ENCODE peak calls at places on chromosome 14, in seven cellular contexts. M is AG10803, T is islet precursor cell, Z is stomach, W is mammary epithelial cell, G is WERI-Rb-1, Y is progenitor cell of endocrine pancreas. V is an unnamed sample.

GRCh38 chr14:101194356-101195308 is 291.1 kb upstream of the RTL1 start:
- DNase-seq in M (no peak), T (peak), Z (peak), W (no peak), G (no peak), Y (no peak), V (no peak)

GRCh38 chr14:96923003-96923402 is 125.8 kb downstream of the VRK1 start:
- DNase-seq in M (no peak), T (no peak), Z (no peak), W (no peak), G (no peak), Y (no peak), V (no peak)

GRCh38 chr14:62662811-62663477 is 382.3 kb downstream of the KCNH5 start:
- DNase-seq in M (no peak), T (peak), Z (no peak), W (no peak), G (peak), Y (no peak), V (no peak)

GRCh38 chr14:96586921-96587822 is 85.0 kb downstream of the PAPOLA start:
- DNase-seq in M (no peak), T (peak), Z (no peak), W (no peak), G (no peak), Y (no peak), V (no peak)

GRCh38 chr14:97625512-97625911 is 828.3 kb downstream of the VRK1 start:
- DNase-seq in M (no peak), T (no peak), Z (no peak), W (no peak), G (no peak), Y (no peak), V (no peak)

GRCh38 chr14:98926151-98926550 is 345.8 kb downstream of the BCL11B start:
- DNase-seq in M (no peak), T (no peak), Z (no peak), W (no peak), G (no peak), Y (no peak), V (no peak)

GRCh38 chr14:73269729-73270651 is 32.7 kb downstream of the PAPLN start:
- DNase-seq in M (peak), T (peak), Z (peak), W (no peak), G (no peak), Y (peak), V (peak)

GRCh38 chr14:95288672-95289322 is 30.9 kb downstream of the CLMN start:
- DNase-seq in M (no peak), T (peak), Z (no peak), W (no peak), G (no peak), Y (no peak), V (no peak)

GRCh38 chr14:94805726-94806288 is 35.9 kb upstream of the GSC start:
- DNase-seq in M (peak), T (no peak), Z (no peak), W (no peak), G (no peak), Y (no peak), V (peak)

GRCh38 chr14:105199093-105199492 is 18.0 kb upstream of the NUDT14 start:
- DNase-seq in M (no peak), T (no peak), Z (no peak), W (no peak), G (peak), Y (no peak), V (no peak)

GRCh38 chr14:36996133-36996856 is 176.1 kb downstream of the SLC25A21 start:
- DNase-seq in M (peak), T (peak), Z (no peak), W (peak), G (no peak), Y (no peak), V (peak)

GRCh38 chr14:53640695-53641094 is 315.9 kb downstream of the BMP4 start:
- DNase-seq in M (no peak), T (no peak), Z (no peak), W (peak), G (no peak), Y (no peak), V (peak)

GRCh38 chr14:105150368-105151111 is 18.0 kb downstream of the JAG2 start:
- DNase-seq in M (no peak), T (no peak), Z (no peak), W (no peak), G (no peak), Y (no peak), V (no peak)

GRCh38 chr14:106318700-106319099 is 792.3 kb downstream of the TMEM121 start:
- DNase-seq in M (no peak), T (no peak), Z (no peak), W (no peak), G (no peak), Y (no peak), V (no peak)

GRCh38 chr14:68794856-68795601 is 2.2 kb upstream of the ZFP36L1 start:
- DNase-seq in M (peak), T (peak), Z (peak), W (peak), G (no peak), Y (no peak), V (peak)

GRCh38 chr14:45251912-45252311 is 1.1 kb downstream of the MIS18BP1 start:
- DNase-seq in M (peak), T (no peak), Z (no peak), W (peak), G (no peak), Y (no peak), V (peak)

GRCh38 chr14:23539209-23539866 is 12.2 kb downstream of the ZFHX2 start:
- DNase-seq in M (no peak), T (peak), Z (no peak), W (peak), G (peak), Y (peak), V (peak)

GRCh38 chr14:45658226-45658916 is 405.4 kb upstream of the MIS18BP1 start:
- DNase-seq in M (no peak), T (no peak), Z (no peak), W (no peak), G (no peak), Y (no peak), V (no peak)

V was measured in fibroblast of the aortic adventitia.